ENCODE peak calls at places on chromosomes 1 and 21, in nine cellular contexts. One of them, this sample, is unnamed. For H3K36me3, the result is how much of the 10 kb centered on the place peaks cover.

GRCh38 chr1:204437796-204438570 is 26.4 kb upstream of the PPP1R15B start:
- DNase-seq in esophagus squamous epithelium: no peak
- DNase-seq in tibial nerve: no peak
- DNase-seq in mammary epithelial cell: peak
- DNase-seq in left ventricle myocardium inferior: no peak
- DNase-seq in H1: no peak
- DNase-seq in fibroblast of lung: no peak
- DNase-seq in colonic mucosa: no peak
- DNase-seq in kidney: no peak
- DNase-seq in this sample: no peak

GRCh38 chr1:208731976-208732821 is 488.0 kb upstream of the PLXNA2 start:
- DNase-seq in esophagus squamous epithelium: no peak
- DNase-seq in tibial nerve: no peak
- DNase-seq in mammary epithelial cell: no peak
- DNase-seq in left ventricle myocardium inferior: no peak
- DNase-seq in H1: no peak
- DNase-seq in fibroblast of lung: no peak
- DNase-seq in colonic mucosa: no peak
- DNase-seq in kidney: no peak
- DNase-seq in this sample: no peak

GRCh38 chr1:110778821-110779220 is 94.1 kb upstream of the CD53 start:
- DNase-seq in esophagus squamous epithelium: no peak
- DNase-seq in tibial nerve: no peak
- DNase-seq in mammary epithelial cell: no peak
- DNase-seq in left ventricle myocardium inferior: no peak
- DNase-seq in H1: no peak
- DNase-seq in fibroblast of lung: no peak
- DNase-seq in colonic mucosa: no peak
- DNase-seq in kidney: no peak
- DNase-seq in this sample: no peak

GRCh38 chr1:193211539-193211938 is 25.1 kb upstream of the B3GALT2 start:
- DNase-seq in esophagus squamous epithelium: no peak
- DNase-seq in tibial nerve: no peak
- DNase-seq in mammary epithelial cell: peak
- DNase-seq in left ventricle myocardium inferior: no peak
- DNase-seq in H1: no peak
- DNase-seq in fibroblast of lung: peak
- DNase-seq in colonic mucosa: no peak
- DNase-seq in kidney: no peak
- DNase-seq in this sample: peak

GRCh38 chr21:34702341-34702807 is 33.6 kb downstream of the CLIC6 start:
- DNase-seq in esophagus squamous epithelium: no peak
- DNase-seq in tibial nerve: no peak
- DNase-seq in mammary epithelial cell: peak
- DNase-seq in left ventricle myocardium inferior: no peak
- DNase-seq in H1: no peak
- DNase-seq in fibroblast of lung: peak
- DNase-seq in colonic mucosa: no peak
- DNase-seq in kidney: no peak
- DNase-seq in this sample: peak

GRCh38 chr1:100538935-100539835 is 1.2 kb downstream of the GPR88 start:
- DNase-seq in esophagus squamous epithelium: no peak
- DNase-seq in tibial nerve: no peak
- DNase-seq in mammary epithelial cell: peak
- DNase-seq in left ventricle myocardium inferior: peak
- DNase-seq in H1: peak
- DNase-seq in fibroblast of lung: no peak
- DNase-seq in colonic mucosa: no peak
- DNase-seq in kidney: peak
- DNase-seq in this sample: peak

GRCh38 chr1:161119379-161120061 is 1.6 kb downstream of the NIT1 start:
- DNase-seq in esophagus squamous epithelium: no peak
- DNase-seq in tibial nerve: no peak
- DNase-seq in mammary epithelial cell: peak
- DNase-seq in left ventricle myocardium inferior: no peak
- DNase-seq in H1: no peak
- DNase-seq in fibroblast of lung: peak
- DNase-seq in colonic mucosa: peak
- DNase-seq in kidney: no peak
- DNase-seq in this sample: peak

GRCh38 chr1:54885863-54886723 is 902 bp downstream of the DHCR24 start:
- DNase-seq in esophagus squamous epithelium: no peak
- DNase-seq in tibial nerve: no peak
- DNase-seq in mammary epithelial cell: peak
- DNase-seq in left ventricle myocardium inferior: no peak
- DNase-seq in H1: peak
- DNase-seq in fibroblast of lung: no peak
- DNase-seq in colonic mucosa: peak
- DNase-seq in kidney: peak
- DNase-seq in this sample: peak

GRCh38 chr1:55927934-55928333 is 651.4 kb downstream of the PLPP3 start:
- DNase-seq in esophagus squamous epithelium: no peak
- DNase-seq in tibial nerve: no peak
- DNase-seq in mammary epithelial cell: no peak
- DNase-seq in left ventricle myocardium inferior: no peak
- DNase-seq in H1: no peak
- DNase-seq in fibroblast of lung: peak
- DNase-seq in colonic mucosa: no peak
- DNase-seq in kidney: no peak
- DNase-seq in this sample: peak

GRCh38 chr1:159492575-159493323 is 43.1 kb downstream of the OR10J5 start:
- DNase-seq in esophagus squamous epithelium: no peak
- DNase-seq in tibial nerve: no peak
- DNase-seq in mammary epithelial cell: no peak
- DNase-seq in left ventricle myocardium inferior: no peak
- DNase-seq in H1: no peak
- DNase-seq in fibroblast of lung: no peak
- DNase-seq in colonic mucosa: no peak
- DNase-seq in kidney: no peak
- DNase-seq in this sample: peak

GRCh38 chr1:37338658-37339057 is 135.7 kb upstream of the ZC3H12A start:
- DNase-seq in esophagus squamous epithelium: no peak
- DNase-seq in tibial nerve: no peak
- DNase-seq in mammary epithelial cell: no peak
- DNase-seq in left ventricle myocardium inferior: no peak
- DNase-seq in H1: no peak
- DNase-seq in fibroblast of lung: no peak
- DNase-seq in colonic mucosa: no peak
- DNase-seq in kidney: no peak
- DNase-seq in this sample: no peak

GRCh38 chr1:229920683-229921082 is 146.4 kb upstream of the GALNT2 start:
- DNase-seq in esophagus squamous epithelium: no peak
- DNase-seq in tibial nerve: no peak
- DNase-seq in mammary epithelial cell: no peak
- DNase-seq in left ventricle myocardium inferior: no peak
- DNase-seq in H1: peak
- DNase-seq in fibroblast of lung: no peak
- DNase-seq in colonic mucosa: no peak
- DNase-seq in kidney: no peak
- DNase-seq in this sample: no peak

GRCh38 chr1:10419351-10419750 is 10.9 kb upstream of the CENPS start:
- DNase-seq in esophagus squamous epithelium: no peak
- DNase-seq in tibial nerve: no peak
- DNase-seq in mammary epithelial cell: no peak
- DNase-seq in left ventricle myocardium inferior: no peak
- DNase-seq in H1: no peak
- DNase-seq in fibroblast of lung: no peak
- DNase-seq in colonic mucosa: no peak
- DNase-seq in kidney: peak
- DNase-seq in this sample: no peak

DNA sequence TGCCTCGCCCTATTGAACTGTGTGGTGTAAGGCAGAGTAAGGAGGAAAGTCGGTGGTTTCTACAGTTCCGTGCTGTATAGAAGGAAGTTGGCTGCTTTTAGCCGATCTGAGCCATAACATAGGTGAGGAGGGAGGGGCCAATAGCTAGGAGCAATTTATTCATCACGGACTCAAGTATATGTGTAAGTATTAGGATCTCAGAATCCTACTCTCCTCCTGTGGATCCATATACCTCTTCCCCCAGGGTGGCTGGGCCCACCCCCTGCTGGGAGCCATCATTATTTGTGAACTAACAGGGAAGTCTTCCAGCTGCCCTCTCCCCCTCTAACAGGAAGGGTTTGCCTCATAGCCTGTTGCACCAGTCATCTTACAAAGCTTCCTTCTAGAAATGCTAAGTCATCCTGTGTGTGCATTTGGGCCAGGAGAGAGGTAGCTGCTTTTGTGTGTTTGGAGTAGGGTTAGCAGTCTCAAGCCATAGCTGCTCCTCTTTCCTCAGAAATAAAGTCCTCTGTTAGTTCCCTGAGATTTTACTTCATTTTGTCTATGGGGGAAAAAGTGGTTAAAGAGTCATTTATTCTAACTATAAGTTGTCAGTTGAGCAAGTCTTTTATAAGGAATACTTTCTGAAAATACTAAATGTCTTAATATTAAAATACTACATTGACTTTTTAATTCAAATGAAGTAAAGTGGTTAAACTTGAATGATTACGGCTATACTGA is 14.9 kb upstream of the CENPS start:
- DNase-seq in esophagus squamous epithelium: no peak
- DNase-seq in tibial nerve: no peak
- DNase-seq in mammary epithelial cell: no peak
- DNase-seq in left ventricle myocardium inferior: no peak
- DNase-seq in H1: no peak
- DNase-seq in fibroblast of lung: peak
- DNase-seq in colonic mucosa: peak
- DNase-seq in kidney: peak
- DNase-seq in this sample: peak
- H3K36me3 ChIP-seq in esophagus squamous epithelium: half or more
- H3K36me3 ChIP-seq in tibial nerve: under half
- H3K36me3 ChIP-seq in mammary epithelial cell: under half
- H3K36me3 ChIP-seq in left ventricle myocardium inferior: half or more
- H3K36me3 ChIP-seq in H1: under half
- H3K36me3 ChIP-seq in fibroblast of lung: under half
- H3K36me3 ChIP-seq in colonic mucosa: under half
- H3K36me3 ChIP-seq in kidney: under half
- H3K36me3 ChIP-seq in this sample: half or more

GRCh38 chr1:15542685-15543588 is 16.3 kb downstream of the DNAJC16 start:
- DNase-seq in esophagus squamous epithelium: no peak
- DNase-seq in tibial nerve: no peak
- DNase-seq in mammary epithelial cell: no peak
- DNase-seq in left ventricle myocardium inferior: no peak
- DNase-seq in H1: no peak
- DNase-seq in fibroblast of lung: no peak
- DNase-seq in colonic mucosa: no peak
- DNase-seq in kidney: no peak
- DNase-seq in this sample: no peak

GRCh38 chr1:15543589-15544568 is 17.2 kb downstream of the DNAJC16 start:
- DNase-seq in esophagus squamous epithelium: no peak
- DNase-seq in tibial nerve: no peak
- DNase-seq in mammary epithelial cell: no peak
- DNase-seq in left ventricle myocardium inferior: no peak
- DNase-seq in H1: no peak
- DNase-seq in fibroblast of lung: peak
- DNase-seq in colonic mucosa: no peak
- DNase-seq in kidney: no peak
- DNase-seq in this sample: peak

GRCh38 chr1:15541231-15541792 is 14.7 kb downstream of the DNAJC16 start:
- DNase-seq in esophagus squamous epithelium: no peak
- DNase-seq in tibial nerve: no peak
- DNase-seq in mammary epithelial cell: no peak
- DNase-seq in left ventricle myocardium inferior: no peak
- DNase-seq in H1: no peak
- DNase-seq in fibroblast of lung: no peak
- DNase-seq in colonic mucosa: no peak
- DNase-seq in kidney: no peak
- DNase-seq in this sample: no peak

GRCh38 chr1:15540201-15540600 is 13.6 kb downstream of the DNAJC16 start:
- DNase-seq in esophagus squamous epithelium: no peak
- DNase-seq in tibial nerve: no peak
- DNase-seq in mammary epithelial cell: no peak
- DNase-seq in left ventricle myocardium inferior: no peak
- DNase-seq in H1: no peak
- DNase-seq in fibroblast of lung: peak
- DNase-seq in colonic mucosa: no peak
- DNase-seq in kidney: no peak
- DNase-seq in this sample: peak

DNA sequence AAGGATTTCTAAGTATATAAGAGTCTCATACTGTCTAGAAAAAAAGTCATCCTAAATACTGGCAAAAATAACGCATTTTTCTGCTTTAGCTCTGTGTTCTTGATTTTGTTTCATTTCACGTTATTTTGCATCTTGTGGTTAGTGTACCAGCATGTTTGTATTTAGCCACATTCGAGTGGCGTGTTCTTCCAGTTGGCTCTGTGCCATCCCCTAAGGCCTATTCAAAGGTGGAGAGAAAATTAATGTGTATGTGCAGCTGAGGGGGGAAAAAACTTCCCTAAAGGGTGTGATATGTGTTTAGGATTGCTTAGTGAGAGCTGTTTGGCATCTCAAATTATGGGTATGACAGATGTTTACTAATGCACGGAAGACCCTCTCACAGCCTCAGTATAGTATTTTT is 12.1 kb downstream of the DNAJC16 start:
- DNase-seq in esophagus squamous epithelium: no peak
- DNase-seq in tibial nerve: no peak
- DNase-seq in mammary epithelial cell: no peak
- DNase-seq in left ventricle myocardium inferior: no peak
- DNase-seq in H1: no peak
- DNase-seq in fibroblast of lung: no peak
- DNase-seq in colonic mucosa: no peak
- DNase-seq in kidney: no peak
- DNase-seq in this sample: no peak
- H3K36me3 ChIP-seq in esophagus squamous epithelium: half or more
- H3K36me3 ChIP-seq in tibial nerve: under half
- H3K36me3 ChIP-seq in mammary epithelial cell: under half
- H3K36me3 ChIP-seq in left ventricle myocardium inferior: half or more
- H3K36me3 ChIP-seq in H1: under half
- H3K36me3 ChIP-seq in fibroblast of lung: under half
- H3K36me3 ChIP-seq in colonic mucosa: under half
- H3K36me3 ChIP-seq in kidney: under half
- H3K36me3 ChIP-seq in this sample: half or more

GRCh38 chr1:167512262-167512661 is 6.1 kb downstream of the CD247 start:
- DNase-seq in esophagus squamous epithelium: no peak
- DNase-seq in tibial nerve: no peak
- DNase-seq in mammary epithelial cell: no peak
- DNase-seq in left ventricle myocardium inferior: no peak
- DNase-seq in H1: no peak
- DNase-seq in fibroblast of lung: no peak
- DNase-seq in colonic mucosa: no peak
- DNase-seq in kidney: no peak
- DNase-seq in this sample: no peak
- H3K36me3 ChIP-seq in esophagus squamous epithelium: under half
- H3K36me3 ChIP-seq in tibial nerve: under half
- H3K36me3 ChIP-seq in mammary epithelial cell: under half
- H3K36me3 ChIP-seq in left ventricle myocardium inferior: under half
- H3K36me3 ChIP-seq in H1: under half
- H3K36me3 ChIP-seq in fibroblast of lung: under half
- H3K36me3 ChIP-seq in colonic mucosa: under half
- H3K36me3 ChIP-seq in kidney: under half
- H3K36me3 ChIP-seq in this sample: under half

DNA sequence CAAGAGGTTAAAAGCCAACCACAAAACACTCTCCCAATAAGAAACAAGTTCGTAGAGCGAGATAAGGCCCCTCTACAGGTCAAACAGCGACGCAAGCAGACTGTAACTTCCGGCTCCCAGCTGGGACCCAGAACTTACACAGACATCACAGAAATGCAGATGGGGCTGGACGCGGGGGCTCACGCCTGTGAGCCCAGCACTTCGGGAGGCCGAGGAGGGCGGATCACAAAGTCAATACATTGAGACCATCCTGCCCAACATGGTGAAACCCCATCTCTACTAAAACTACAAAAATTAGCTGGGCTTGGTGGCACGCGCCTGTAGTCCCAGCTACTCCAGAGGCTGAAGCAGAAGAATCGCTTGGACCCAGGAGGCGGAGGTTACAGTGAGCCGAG is 11.1 kb downstream of the CCNL2 start:
- DNase-seq in esophagus squamous epithelium: no peak
- DNase-seq in tibial nerve: no peak
- DNase-seq in mammary epithelial cell: no peak
- DNase-seq in left ventricle myocardium inferior: no peak
- DNase-seq in H1: no peak
- DNase-seq in fibroblast of lung: no peak
- DNase-seq in colonic mucosa: no peak
- DNase-seq in kidney: peak
- DNase-seq in this sample: no peak
- H3K36me3 ChIP-seq in esophagus squamous epithelium: half or more
- H3K36me3 ChIP-seq in tibial nerve: half or more
- H3K36me3 ChIP-seq in mammary epithelial cell: under half
- H3K36me3 ChIP-seq in left ventricle myocardium inferior: half or more
- H3K36me3 ChIP-seq in H1: half or more
- H3K36me3 ChIP-seq in fibroblast of lung: under half
- H3K36me3 ChIP-seq in colonic mucosa: under half
- H3K36me3 ChIP-seq in kidney: half or more
- H3K36me3 ChIP-seq in this sample: half or more